ENCODE peak calls at places on chromosomes 16 and 17, in five cellular contexts. N, W, R, C and O are unnamed samples. For H3K4me1, the result is how much of the 10 kb centered on the place peaks cover.

GRCh38 chr17:76722279-76722678 is 4.1 kb downstream of the JMJD6 start:
- DNase-seq in N (no peak), W (no peak), R (no peak), C (no peak), O (no peak)

GRCh38 chr17:37762669-37763068 is 17.8 kb upstream of the HNF1B start:
- DNase-seq in N (no peak), W (no peak), R (no peak), C (no peak), O (no peak)

GRCh38 chr16:75931043-75931442 is 204.8 kb upstream of the CPHXL start:
- DNase-seq in N (no peak), W (no peak), R (no peak), C (no peak), O (no peak)

GRCh38 chr17:45441536-45442310 is 9.1 kb upstream of the ARHGAP27 start:
- DNase-seq in N (no peak), W (no peak), R (no peak), C (no peak), O (no peak)

GRCh38 chr16:89931964-89932363 is 8.8 kb downstream of the TUBB3 start:
- DNase-seq in N (no peak), W (no peak), R (no peak), C (no peak), O (no peak)

GRCh38 chr16:3550851-3551847 is 26.1 kb downstream of the NLRC3 start:
- DNase-seq in N (no peak), W (no peak), R (no peak), C (no peak), O (no peak)

GRCh38 chr16:69831212-69832123 is 69.3 kb downstream of the WWP2 start:
- DNase-seq in N (no peak), W (no peak), R (peak), C (no peak), O (no peak)

GRCh38 chr16:50296807-50297206 is 30.5 kb downstream of the ADCY7 start:
- DNase-seq in N (no peak), W (no peak), R (no peak), C (no peak), O (no peak)

GRCh38 chr17:48470388-48471034 is 40.5 kb upstream of the SKAP1 start:
- DNase-seq in N (no peak), W (no peak), R (no peak), C (no peak), O (no peak)

GRCh38 chr17:20908373-20909273 is 134.2 kb downstream of the USP22 start:
- DNase-seq in N (peak), W (peak), R (peak), C (peak), O (peak)

GRCh38 chr16:10979717-10980601 is 35.6 kb downstream of the CLEC16A start:
- DNase-seq in N (no peak), W (no peak), R (no peak), C (peak), O (no peak)

GRCh38 chr16:280991-281659 is 734 bp downstream of the ARHGDIG start:
- DNase-seq in N (no peak), W (no peak), R (no peak), C (no peak), O (no peak)

GRCh38 chr17:9635340-9635739 is 10.0 kb upstream of the USP43 start:
- DNase-seq in N (no peak), W (no peak), R (no peak), C (no peak), O (no peak)

GRCh38 chr17:82280537-82280936 is 7.0 kb upstream of the CSNK1D start:
- DNase-seq in N (no peak), W (no peak), R (no peak), C (no peak), O (no peak)

GRCh38 chr16:62240722-62241121 is 204.5 kb upstream of the CDH8 start:
- DNase-seq in N (no peak), W (no peak), R (no peak), C (no peak), O (no peak)

GRCh38 chr17:81204578-81204977 is 18.2 kb downstream of the CEP131 start:
- DNase-seq in N (no peak), W (no peak), R (no peak), C (no peak), O (no peak)

GRCh38 chr16:55734665-55735064 is 78.9 kb downstream of the SLC6A2 start:
- DNase-seq in N (no peak), W (no peak), R (no peak), C (no peak), O (no peak)

GRCh38 chr17:19641687-19642372 is 6.7 kb upstream of the ALDH3A2 start:
- DNase-seq in N (no peak), W (no peak), R (no peak), C (no peak), O (no peak)

GRCh38 chr17:19270347-19270950 is 33.3 kb downstream of the EPN2 start:
- DNase-seq in N (no peak), W (no peak), R (no peak), C (no peak), O (no peak)

GRCh38 chr16:84141143-84141670 is 3.8 kb downstream of the HSDL1 start:
- DNase-seq in N (no peak), W (peak), R (peak), C (no peak), O (no peak)

GRCh38 chr16:86874141-86874540 is 295.8 kb downstream of the FOXL1 start:
- DNase-seq in N (no peak), W (no peak), R (no peak), C (no peak), O (no peak)

GRCh38 chr16:85917012-85917411 is 18.1 kb downstream of the IRF8 start:
- DNase-seq in N (no peak), W (no peak), R (no peak), C (no peak), O (no peak)

GRCh38 chr17:46978489-46979022 is 497 bp downstream of the RPRML start:
- DNase-seq in N (no peak), W (no peak), R (no peak), C (no peak), O (no peak)

GRCh38 chr16:13992976-13993375 is 73.0 kb downstream of the ERCC4 start:
- DNase-seq in N (no peak), W (no peak), R (no peak), C (no peak), O (no peak)

GRCh38 chr16:79639576-79640311 is 39.2 kb upstream of the MAF start:
- DNase-seq in N (peak), W (no peak), R (peak), C (no peak), O (no peak)

GRCh38 chr17:45225964-45226530 is 4.4 kb downstream of the FMNL1 start:
- DNase-seq in N (peak), W (peak), R (no peak), C (no peak), O (peak)

GRCh38 chr17:77307479-77308198 is 166.9 kb downstream of the SEC14L1 start:
- DNase-seq in N (no peak), W (no peak), R (no peak), C (no peak), O (no peak)

GRCh38 chr16:15792563-15792971 is 64.3 kb downstream of the MYH11 start:
- DNase-seq in N (no peak), W (no peak), R (no peak), C (no peak), O (no peak)

GRCh38 chr17:39772987-39773664 is 35.4 kb downstream of the GRB7 start:
- DNase-seq in N (no peak), W (no peak), R (no peak), C (no peak), O (no peak)

GRCh38 chr16:75593825-75594820 is 27.9 kb downstream of the GABARAPL2 start:
- DNase-seq in N (no peak), W (no peak), R (peak), C (no peak), O (no peak)

GRCh38 chr16:83549836-83550569 is 257.8 kb upstream of the HSBP1 start:
- DNase-seq in N (no peak), W (no peak), R (no peak), C (no peak), O (peak)

GRCh38 chr17:56570199-56570598 is 23.3 kb upstream of the NOG start:
- DNase-seq in N (no peak), W (no peak), R (no peak), C (no peak), O (no peak)

GRCh38 chr16:24984903-24985675 is 30.1 kb downstream of the ARHGAP17 start:
- DNase-seq in N (no peak), W (no peak), R (no peak), C (no peak), O (no peak)

GRCh38 chr17:73541111-73541510 is 103.1 kb downstream of the SDK2 start:
- DNase-seq in N (no peak), W (no peak), R (no peak), C (no peak), O (no peak)

GRCh38 chr16:71311553-71312158 is 22.5 kb upstream of the CMTR2 start:
- DNase-seq in N (no peak), W (no peak), R (peak), C (no peak), O (peak)

GRCh38 chr17:43562679-43563146 is 16.6 kb upstream of the ETV4 start:
- DNase-seq in N (no peak), W (no peak), R (no peak), C (peak), O (no peak)

GRCh38 chr16:1288813-1289479 is 20.5 kb upstream of the UBE2I start:
- DNase-seq in N (no peak), W (peak), R (no peak), C (no peak), O (no peak)

GRCh38 chr17:60393840-60394529 is 2.1 kb upstream of the USP32 start:
- DNase-seq in N (no peak), W (no peak), R (no peak), C (no peak), O (no peak)
- H3K4me1 ChIP-seq in N (under half), W (under half), R (under half), C (under half), O (under half)

GRCh38 chr17:49646391-49647255 is 31.3 kb downstream of the SPOP start:
- DNase-seq in N (no peak), W (no peak), R (no peak), C (peak), O (peak)
- H3K4me3 ChIP-seq in N (no peak), W (no peak), R (no peak), C (no peak), O (no peak)

DNA sequence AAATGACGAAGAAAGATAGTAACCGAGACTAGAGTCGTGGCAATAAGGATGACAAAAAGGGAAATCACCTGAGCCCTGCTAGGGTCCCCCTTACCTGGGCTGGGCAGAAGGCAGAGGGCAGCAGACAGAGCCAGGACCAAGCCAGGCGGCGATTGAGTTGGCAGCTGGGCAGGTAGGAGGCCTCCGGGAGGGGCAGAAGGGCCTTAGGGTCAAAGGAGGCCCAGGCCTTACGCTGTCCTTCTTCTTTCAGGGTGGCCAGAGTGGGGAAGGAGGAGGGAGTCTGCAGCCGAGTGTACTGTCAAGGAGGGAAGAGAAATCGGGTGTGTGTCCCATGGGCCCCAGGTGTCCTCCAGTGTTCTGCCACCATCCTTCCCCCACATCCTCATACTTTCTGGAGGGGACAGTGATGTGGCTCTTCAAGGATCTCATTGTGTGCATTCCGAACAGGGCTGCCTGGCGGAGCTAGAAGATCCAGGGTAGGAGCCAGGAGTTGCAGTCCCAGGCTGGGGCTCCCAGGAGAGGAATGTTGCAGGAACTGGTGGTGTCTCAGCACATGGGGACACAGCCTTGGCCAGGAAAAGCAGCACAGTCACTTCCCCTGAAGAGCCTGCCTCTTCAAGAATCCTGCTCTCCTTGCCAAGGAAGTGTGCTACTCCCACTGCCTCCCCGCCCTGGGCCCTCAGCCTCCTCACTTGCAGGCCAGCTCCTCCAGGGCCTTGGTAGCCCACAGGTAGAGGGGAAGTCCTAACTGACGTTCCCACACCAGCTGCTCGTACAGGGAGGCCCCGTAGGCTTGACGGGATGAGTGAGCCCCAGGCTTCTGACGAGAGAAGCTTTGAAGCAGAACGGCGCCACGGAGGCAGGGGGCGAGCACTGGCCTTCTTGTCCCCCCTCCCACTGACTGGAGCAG is 13.2 kb downstream of the CTC1 start:
- DNase-seq in N (no peak), W (no peak), R (no peak), C (no peak), O (no peak)
- H3K27ac ChIP-seq in N (no peak), W (no peak), R (no peak), C (no peak), O (no peak)

GRCh38 chr17:17812211-17813054 is 24.4 kb downstream of the SREBF1 start:
- DNase-seq in N (peak), W (peak), R (peak), C (peak), O (peak)
- H3K4me1 ChIP-seq in N (half or more), W (under half), R (half or more), C (under half), O (half or more)

GRCh38 chr17:4872786-4873185 is 26.6 kb upstream of the C17orf107 start:
- DNase-seq in N (no peak), W (no peak), R (no peak), C (no peak), O (no peak)
- H3K4me3 ChIP-seq in N (no peak), W (no peak), R (no peak), C (no peak), O (no peak)

DNA sequence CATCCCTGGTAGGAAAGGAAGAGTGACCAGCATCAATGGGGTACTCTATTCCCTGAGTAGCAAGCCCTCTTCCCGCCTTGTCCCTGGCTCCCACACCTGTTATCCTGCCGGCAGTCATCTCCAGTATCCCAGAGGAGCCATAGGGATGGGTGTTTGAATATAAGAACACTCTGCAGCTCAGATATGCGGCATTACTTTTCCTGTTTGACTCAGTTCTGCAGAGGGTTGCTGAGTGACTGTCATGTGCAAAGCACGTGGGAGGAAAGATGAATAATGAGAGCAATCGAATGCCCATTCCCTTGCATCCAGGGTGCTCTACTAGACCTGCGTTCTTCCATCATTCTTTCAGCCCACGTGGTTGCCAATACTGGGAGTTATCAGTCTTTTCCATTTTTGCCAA is 115.1 kb downstream of the PRKCB start:
- DNase-seq in N (no peak), W (no peak), R (no peak), C (no peak), O (no peak)
- H3K27ac ChIP-seq in N (no peak), W (peak), R (no peak), C (no peak), O (no peak)

DNA sequence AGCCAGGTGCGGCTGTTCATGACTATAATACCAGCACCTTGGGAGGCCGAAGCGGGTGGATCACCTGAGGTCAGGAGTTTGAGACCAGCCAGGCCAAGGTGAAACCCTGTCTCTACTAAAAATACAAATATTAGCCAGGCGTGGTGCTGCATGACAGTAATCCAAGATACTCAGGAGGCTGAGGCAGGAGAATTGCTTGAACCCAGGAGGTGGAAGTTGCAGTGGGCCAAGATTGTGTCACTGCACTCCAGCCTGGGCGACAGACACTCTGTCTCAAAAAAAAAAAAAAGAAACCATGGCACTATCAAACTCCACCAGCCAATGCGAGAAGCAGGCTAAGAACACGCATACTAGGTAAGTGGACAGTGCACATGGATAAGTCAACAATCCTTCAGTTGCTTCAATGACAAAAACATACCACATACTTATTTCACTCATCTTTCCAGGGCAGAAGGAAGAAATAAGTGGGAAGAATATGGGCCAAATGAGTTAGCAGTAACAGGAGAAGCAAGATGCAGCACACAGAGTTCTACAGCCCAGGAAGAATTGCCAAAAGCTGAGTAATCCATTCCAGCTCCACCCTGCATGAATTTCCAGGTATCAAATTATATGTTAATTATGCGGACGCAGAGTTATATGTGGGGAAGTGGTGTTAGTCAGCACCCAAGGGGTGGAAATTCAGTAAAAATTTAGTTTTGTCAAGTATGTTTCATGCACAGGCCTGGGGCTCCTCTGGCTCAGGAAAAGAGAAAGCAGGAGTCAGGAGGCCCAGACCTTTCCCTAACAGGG is 58.5 kb downstream of the ZFHX3 start:
- DNase-seq in N (no peak), W (no peak), R (no peak), C (no peak), O (no peak)
- H3K4me1 ChIP-seq in N (half or more), W (under half), R (half or more), C (under half), O (half or more)